ENCODE peak calls at places on chromosomes 5 and 9, in six cellular contexts. O is PC-9, Q is OCI-LY7, I is hepatocyte, D is HCT116, Z is MM.1S. Y is an unnamed sample.
A peak's percentile ranks its signal among the peaks of the same experiment; 100 is the strongest.

GRCh38 chr9:132744881-132745761 is 74.9 kb downstream of the GTF3C4 start:
- DNase-seq in I (peak; percentile 29), Q (no peak), O (no peak), Z (no peak), D (no peak), Y (no peak)

GRCh38 chr9:78940121-78940855 is 631.5 kb upstream of the TLE4 start:
- DNase-seq in Z (no peak), O (no peak), I (no peak), Q (no peak), D (no peak), Y (no peak)

GRCh38 chr9:128703616-128704355 is 1.5 kb downstream of the PKN3 start:
- DNase-seq in Z (no peak), O (no peak), Q (no peak), I (no peak), D (no peak), Y (no peak)

GRCh38 chr9:132797861-132798659 is 80.0 kb downstream of the AK8 start:
- DNase-seq in D (no peak), O (no peak), Q (no peak), Z (no peak), I (no peak), Y (no peak)

GRCh38 chr5:113311301-113311700 is 123.5 kb downstream of the TSSK1B start:
- DNase-seq in I (peak; percentile 11), Q (no peak), Z (no peak), O (no peak), D (no peak), Y (no peak)

GRCh38 chr5:36740259-36740898 is 134.0 kb downstream of the SLC1A3 start:
- DNase-seq in O (no peak), D (no peak), Z (no peak), I (no peak), Q (no peak), Y (no peak)

GRCh38 chr5:172722309-172722815 is 48.6 kb downstream of the DUSP1 start:
- DNase-seq in Q (no peak), O (no peak), Z (no peak), I (no peak), D (no peak), Y (no peak)

GRCh38 chr5:80754900-80755299 is 100.1 kb upstream of the DHFR start:
- DNase-seq in D (no peak), I (no peak), O (no peak), Z (peak; percentile 38), Q (peak; percentile 51), Y (no peak)

GRCh38 chr9:37156781-37157356 is 36.5 kb downstream of the ZCCHC7 start:
- DNase-seq in I (no peak), O (no peak), Q (no peak), Z (peak; percentile 43), D (no peak), Y (peak; percentile 36)

GRCh38 chr9:84101892-84102632 is 121.5 kb downstream of the RMI1 start:
- DNase-seq in Z (no peak), D (no peak), I (no peak), Q (no peak), O (no peak), Y (no peak)

GRCh38 chr5:2184563-2185540 is 302.1 kb upstream of the IRX4 start:
- DNase-seq in I (no peak), Q (no peak), D (no peak), O (no peak), Z (no peak), Y (no peak)

GRCh38 chr9:108416321-108416720 is 439.5 kb downstream of the ACTL7B start:
- DNase-seq in Q (no peak), I (peak; percentile 19), D (peak; percentile 15), O (no peak), Z (no peak), Y (peak; percentile 57)

GRCh38 chr9:84331119-84331791 is 9.3 kb downstream of the SLC28A3 start:
- DNase-seq in I (peak; percentile 42), D (no peak), Z (no peak), Q (no peak), O (peak; percentile 72), Y (peak; percentile 75)

GRCh38 chr9:88712484-88712883 is 177.5 kb downstream of the NXNL2 start:
- DNase-seq in I (no peak), Z (no peak), Q (no peak), O (no peak), D (no peak), Y (no peak)

GRCh38 chr9:120928720-120929389 is 2.3 kb upstream of the TRAF1 start:
- DNase-seq in Z (peak; percentile 61), Q (peak; percentile 87), D (no peak), O (no peak), I (peak; percentile 85), Y (no peak)

GRCh38 chr9:137163805-137164204 is 6.0 kb downstream of the LRRC26 start:
- DNase-seq in D (no peak), O (no peak), I (no peak), Z (no peak), Q (no peak), Y (no peak)

GRCh38 chr5:8316608-8317007 is 447.7 kb downstream of the MTRR start:
- DNase-seq in I (no peak), D (no peak), Z (no peak), Q (no peak), O (no peak), Y (peak; percentile 40)

GRCh38 chr9:112493738-112494137 is 7.1 kb downstream of the KIAA1958 start:
- DNase-seq in Z (no peak), Q (no peak), O (no peak), D (no peak), I (no peak), Y (peak; percentile 13)

GRCh38 chr9:97786341-97786740 is 66.7 kb upstream of the FOXE1 start:
- DNase-seq in Z (no peak), Q (no peak), O (peak; percentile 65), D (peak; percentile 19), I (no peak), Y (peak; percentile 70)

GRCh38 chr5:112885001-112885400 is 23.9 kb downstream of the SRP19 start:
- DNase-seq in O (no peak), Q (no peak), D (no peak), Z (no peak), I (no peak), Y (no peak)

GRCh38 chr9:130122465-130122864 is 49.7 kb upstream of the NCS1 start:
- DNase-seq in I (no peak), D (no peak), Z (no peak), Q (peak; percentile 60), O (no peak), Y (no peak)

GRCh38 chr9:108272350-108272899 is 583.4 kb downstream of the ACTL7B start:
- DNase-seq in I (peak; percentile 77), Z (peak; percentile 61), O (peak; percentile 54), D (peak; percentile 38), Q (peak; percentile 2), Y (peak; percentile 54)

GRCh38 chr5:3221432-3221831 is 374.2 kb upstream of the IRX1 start:
- DNase-seq in I (no peak), D (no peak), O (no peak), Q (no peak), Z (no peak), Y (no peak)
- H3K9me3 ChIP-seq in I (no peaks in the 10 kb centered on the region), D (no peaks in the 10 kb centered on the region), O (no peaks in the 10 kb centered on the region), Q (no peaks in the 10 kb centered on the region), Z (no peaks in the 10 kb centered on the region), Y (no peaks in the 10 kb centered on the region)

GRCh38 chr5:116911074-116911473 is 336.5 kb upstream of the SEMA6A start:
- DNase-seq in D (no peak), I (no peak), O (no peak), Z (no peak), Q (peak; percentile 52), Y (no peak)

GRCh38 chr5:116914869-116915504 is 340.4 kb upstream of the SEMA6A start:
- DNase-seq in I (no peak), D (no peak), O (no peak), Z (no peak), Q (no peak), Y (no peak)
- H3K9me2 ChIP-seq in I (no peaks in the 10 kb centered on the region), D (no peaks in the 10 kb centered on the region), O (no peaks in the 10 kb centered on the region), Z (no peaks in the 10 kb centered on the region), Q (no peaks in the 10 kb centered on the region), Y (no peaks in the 10 kb centered on the region)

DNA sequence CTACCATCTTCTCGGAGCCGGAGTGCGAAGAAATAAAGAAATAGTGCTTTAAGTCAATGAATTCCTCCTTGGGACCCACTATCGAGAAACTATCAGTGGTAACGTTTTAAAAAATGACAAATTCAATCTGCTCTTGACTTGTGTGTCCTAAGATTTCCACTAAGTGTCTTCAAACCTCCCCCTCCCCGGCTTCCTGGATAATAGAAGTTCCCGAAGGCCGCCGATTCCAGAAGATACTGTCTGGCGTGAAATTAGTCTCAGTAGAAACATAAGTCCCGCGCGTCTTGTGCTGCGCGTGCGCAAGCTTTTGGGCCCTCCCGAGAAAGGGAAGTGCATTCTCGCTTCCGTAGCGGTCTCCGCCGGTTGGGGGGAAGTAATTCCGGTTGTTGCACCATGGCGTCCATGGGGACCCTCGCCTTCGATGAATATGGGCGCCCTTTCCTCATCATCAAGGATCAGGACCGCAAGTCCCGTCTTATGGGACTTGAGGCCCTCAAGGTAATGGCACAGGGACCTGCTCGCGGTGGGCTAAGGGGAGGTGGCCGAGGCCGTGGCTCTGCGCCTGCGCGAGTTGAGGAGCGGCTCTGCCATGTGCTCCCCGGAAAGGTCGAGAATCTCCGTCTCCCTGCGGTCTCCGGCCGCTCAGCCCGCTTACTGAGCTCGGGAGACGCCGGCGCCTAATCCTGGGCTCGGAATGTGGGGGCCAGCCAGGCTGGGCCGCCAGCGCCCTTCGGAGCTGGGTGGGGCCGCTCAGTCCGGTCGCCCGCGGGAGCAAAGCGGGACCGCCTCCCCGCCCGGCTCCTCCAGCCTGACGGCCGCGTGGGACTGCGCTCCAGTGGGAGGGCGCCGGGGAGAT is at the start of gene CCT5:
- DNase-seq in Q (peak; percentile 99), O (peak; percentile 97), Z (peak; percentile 99), I (peak; percentile 98), D (peak; percentile 98), Y (peak; percentile 99)
- TF ChIP-seq CTCF in Q (no peak), O (no peak), Z (no peak), I (no peak), D (no peak), Y (no peak)

GRCh38 chr5:179262126-179262920 is 82.9 kb downstream of the ADAMTS2 start:
- DNase-seq in O (no peak), D (no peak), I (no peak), Q (no peak), Z (no peak), Y (no peak)

GRCh38 chr5:179264053-179264540 is 81.2 kb downstream of the ADAMTS2 start:
- DNase-seq in Q (no peak), D (no peak), Z (no peak), I (no peak), O (no peak), Y (no peak)

GRCh38 chr5:179261301-179262125 is 83.7 kb downstream of the ADAMTS2 start:
- DNase-seq in I (peak; percentile 66), Z (no peak), D (no peak), Q (peak; percentile 8), O (no peak), Y (peak; percentile 3)

GRCh38 chr5:179264641-179265528 is 80.4 kb downstream of the ADAMTS2 start:
- DNase-seq in I (no peak), D (no peak), Z (no peak), O (no peak), Q (no peak), Y (no peak)

DNA sequence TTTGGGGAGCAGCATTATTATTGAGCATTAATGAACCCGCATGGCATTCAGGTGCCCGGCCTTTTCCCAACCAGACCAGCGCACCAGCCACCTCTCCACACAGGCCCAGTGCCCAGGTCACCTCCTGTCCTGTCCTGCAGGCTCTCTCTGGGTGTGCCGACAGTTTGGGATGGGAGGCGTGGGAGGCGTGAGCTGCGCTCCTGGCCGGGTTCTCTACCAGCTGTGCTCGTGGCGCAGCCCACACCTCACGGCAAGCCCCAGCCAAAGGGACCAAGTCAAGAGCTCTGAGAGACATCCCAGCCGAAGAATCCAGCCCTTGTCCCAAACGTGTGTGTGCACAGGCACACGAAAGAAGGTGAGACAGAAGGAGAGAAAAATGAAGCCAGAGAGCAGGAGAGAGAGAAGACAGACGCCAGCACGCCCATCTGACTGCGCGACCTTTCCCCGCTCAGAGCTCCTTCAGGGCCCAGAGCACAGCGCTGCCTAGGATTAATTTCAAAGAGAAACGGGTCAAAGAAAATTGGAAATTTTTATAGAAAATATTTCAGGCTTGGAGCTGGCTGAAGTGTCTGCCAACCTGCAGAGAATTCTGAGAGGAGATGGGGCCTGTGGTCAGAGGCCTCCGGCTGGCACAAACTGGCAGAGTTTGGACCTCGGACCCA is 81.7 kb downstream of the ADAMTS2 start:
- DNase-seq in Z (no peak), D (no peak), I (no peak), Q (no peak), O (no peak), Y (no peak)
- H3K9me3 ChIP-seq in Z (no peaks in the 10 kb centered on the region), D (no peaks in the 10 kb centered on the region), I (no peaks in the 10 kb centered on the region), Q (no peaks in the 10 kb centered on the region), O (no peaks in the 10 kb centered on the region), Y (no peaks in the 10 kb centered on the region)